ENCODE peak calls at places on chromosomes 3 and 15, in seven cellular contexts. N is Peyer's patch, T is heart right ventricle, H is colonic mucosa, L is right lobe of liver, U is tibial nerve, S is uterus. E is an unnamed sample.
A peak's percentile ranks its signal among the peaks of the same experiment; 100 is the strongest.

GRCh38 chr3:22172964-22173363 is 422.0 kb upstream of the ZNF385D start:
- DNase-seq in H (no peak), S (no peak), N (no peak), L (no peak), U (no peak), T (no peak), E (no peak)

GRCh38 chr15:64379216-64379960 is 1.9 kb downstream of the PCLAF start:
- DNase-seq in N (no peak), L (no peak), H (no peak), U (no peak), S (no peak), T (no peak), E (no peak)

GRCh38 chr3:114498779-114499370 is 205.0 kb downstream of the TIGIT start:
- DNase-seq in L (no peak), T (no peak), U (no peak), H (no peak), S (no peak), N (no peak), E (no peak)

GRCh38 chr15:62469874-62470688 is 305.0 kb upstream of the C2CD4B start:
- DNase-seq in T (peak; percentile 40), N (no peak), L (no peak), U (peak; percentile 18), H (no peak), S (peak; percentile 59), E (no peak)

GRCh38 chr3:136120373-136121348 is 75.5 kb downstream of the MSL2 start:
- DNase-seq in L (no peak), N (no peak), S (no peak), H (no peak), T (no peak), U (no peak), E (no peak)

GRCh38 chr3:187014417-187014864 is 84.1 kb downstream of the ST6GAL1 start:
- DNase-seq in N (peak; percentile 43), S (no peak), U (no peak), T (no peak), L (no peak), H (peak; percentile 17), E (no peak)

GRCh38 chr3:71905426-71905825 is 120.5 kb upstream of the PROK2 start:
- DNase-seq in H (no peak), U (no peak), N (no peak), T (no peak), S (no peak), L (no peak), E (peak; percentile 80)

GRCh38 chr3:148126962-148127361 is 570.7 kb upstream of the AGTR1 start:
- DNase-seq in S (no peak), U (no peak), N (no peak), H (no peak), T (no peak), L (no peak), E (no peak)

GRCh38 chr15:31511707-31512310 is 185.2 kb downstream of the KLF13 start:
- DNase-seq in L (peak; percentile 5), U (no peak), T (no peak), H (no peak), N (no peak), S (no peak), E (no peak)

GRCh38 chr15:81098884-81099601 is 35.0 kb upstream of the CFAP161 start:
- DNase-seq in U (no peak), N (peak; percentile 46), H (no peak), T (peak; percentile 44), L (no peak), S (peak; percentile 62), E (peak; percentile 75)

GRCh38 chr15:79032656-79033055 is 57.9 kb downstream of the RASGRF1 start:
- DNase-seq in T (no peak), U (no peak), S (no peak), N (no peak), L (no peak), H (no peak), E (no peak)

GRCh38 chr3:15942936-15943335 is 145.2 kb upstream of the ANKRD28 start:
- DNase-seq in U (no peak), L (no peak), T (no peak), N (no peak), H (no peak), S (no peak), E (no peak)

GRCh38 chr3:151403246-151403645 is 18.7 kb upstream of the P2RY12 start:
- DNase-seq in L (no peak), N (no peak), U (no peak), T (no peak), H (no peak), S (no peak), E (no peak)

GRCh38 chr3:18716821-18717220 is 291.7 kb upstream of the SATB1 start:
- DNase-seq in U (no peak), L (no peak), T (no peak), S (no peak), N (no peak), H (no peak), E (no peak)

GRCh38 chr3:191327526-191327925 is 1.7 kb upstream of the CCDC50 start:
- DNase-seq in H (no peak), U (no peak), S (no peak), N (no peak), T (no peak), L (no peak), E (no peak)

GRCh38 chr3:10334042-10334441 is 13.1 kb upstream of the SEC13 start:
- DNase-seq in S (no peak), T (no peak), H (no peak), U (no peak), L (no peak), N (no peak), E (peak; percentile 56)

GRCh38 chr15:61069369-61070075 is 159.6 kb downstream of the RORA start:
- DNase-seq in H (no peak), S (no peak), T (no peak), U (no peak), L (no peak), N (no peak), E (no peak)

GRCh38 chr3:13072239-13073041 is 789 bp downstream of the IQSEC1 start:
- DNase-seq in L (no peak), S (no peak), H (no peak), N (peak; percentile 81), T (peak; percentile 70), U (no peak), E (peak; percentile 90)

GRCh38 chr15:101500865-101501551 is 11.5 kb upstream of the PCSK6 start:
- DNase-seq in N (no peak), L (peak; percentile 69), T (no peak), H (no peak), S (no peak), U (no peak), E (no peak)

GRCh38 chr3:192482809-192483208 is 244.5 kb downstream of the FGF12 start:
- DNase-seq in S (no peak), T (no peak), N (no peak), L (no peak), H (no peak), U (no peak), E (no peak)
- H3K4me3 ChIP-seq in S (no peak overlapping the region), T (no peak overlapping the region), N (no peak overlapping the region), L (no peak overlapping the region), H (no peak overlapping the region), U (no peak overlapping the region), E (no peak overlapping the region)

GRCh38 chr3:29348311-29348710 is 67.4 kb downstream of the RBMS3 start:
- DNase-seq in L (no peak), U (no peak), S (no peak), H (no peak), T (no peak), N (no peak), E (no peak)

GRCh38 chr3:29349049-29349448 is 68.2 kb downstream of the RBMS3 start:
- DNase-seq in H (no peak), T (no peak), N (no peak), S (no peak), U (no peak), L (no peak), E (no peak)

GRCh38 chr3:29346828-29347227 is 66.0 kb downstream of the RBMS3 start:
- DNase-seq in U (no peak), S (no peak), H (no peak), L (no peak), N (no peak), T (no peak), E (no peak)

GRCh38 chr3:29345923-29346322 is 65.1 kb downstream of the RBMS3 start:
- DNase-seq in L (no peak), U (no peak), S (no peak), T (no peak), H (no peak), N (no peak), E (no peak)

GRCh38 chr3:29347412-29347811 is 66.5 kb downstream of the RBMS3 start:
- DNase-seq in T (no peak), S (no peak), N (no peak), L (no peak), U (no peak), H (no peak), E (no peak)
- H3K27ac ChIP-seq in T (no peak overlapping the region), S (no peak overlapping the region), N (no peak overlapping the region), L (no peak overlapping the region), U (peak overlapping the region; percentile 43), H (no peak overlapping the region), E (no peak overlapping the region)

DNA sequence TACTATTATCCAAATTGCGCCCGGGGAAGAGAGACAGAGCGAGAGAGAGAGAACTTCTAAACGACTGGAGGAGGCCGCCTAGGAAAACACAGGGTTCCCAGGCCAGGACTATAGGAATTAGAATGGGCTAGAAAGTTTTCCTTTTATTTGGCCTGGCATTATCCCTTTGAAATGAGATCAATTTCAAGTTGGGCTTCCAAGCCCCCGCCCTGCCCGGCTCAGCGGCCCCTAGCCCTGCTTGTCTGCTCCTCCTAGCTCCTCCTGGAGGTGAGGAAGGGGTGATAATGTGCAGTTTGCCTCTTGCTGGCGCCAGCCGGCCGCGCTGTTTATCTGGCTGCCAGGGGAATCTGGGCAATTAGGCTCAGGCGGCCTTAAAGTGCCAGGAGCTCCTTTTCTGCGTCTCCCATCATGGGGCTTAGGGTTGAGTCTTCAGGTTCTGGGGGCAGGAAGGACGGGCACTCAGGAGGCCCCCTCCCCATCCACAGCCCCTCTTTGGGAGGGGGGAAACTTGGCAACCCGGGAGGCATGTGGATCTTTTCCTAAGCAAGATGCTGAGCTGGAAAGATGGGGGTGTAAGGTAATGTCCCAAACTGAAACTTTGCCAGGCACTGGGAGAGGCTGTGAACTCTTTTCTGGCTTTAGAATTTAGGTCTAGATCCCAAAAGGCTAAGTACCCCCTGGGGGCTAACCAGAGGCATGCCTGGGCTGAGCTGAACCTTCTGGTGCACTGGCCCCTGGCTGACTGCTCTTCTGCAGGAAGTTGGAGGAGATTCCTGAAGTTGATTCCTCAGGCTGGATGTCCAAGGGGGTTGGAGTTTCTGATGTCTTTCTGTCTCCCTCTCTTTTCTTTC is 5.5 kb downstream of the SMAD6 start:
- DNase-seq in N (peak; percentile 59), U (no peak), S (peak; percentile 61), H (peak; percentile 46), T (peak; percentile 50), L (no peak), E (no peak)
- TF ChIP-seq CTCF in N (no peak), U (no peak), S (no peak), H (no peak), T (no peak), L (no peak), E (no peak)

DNA sequence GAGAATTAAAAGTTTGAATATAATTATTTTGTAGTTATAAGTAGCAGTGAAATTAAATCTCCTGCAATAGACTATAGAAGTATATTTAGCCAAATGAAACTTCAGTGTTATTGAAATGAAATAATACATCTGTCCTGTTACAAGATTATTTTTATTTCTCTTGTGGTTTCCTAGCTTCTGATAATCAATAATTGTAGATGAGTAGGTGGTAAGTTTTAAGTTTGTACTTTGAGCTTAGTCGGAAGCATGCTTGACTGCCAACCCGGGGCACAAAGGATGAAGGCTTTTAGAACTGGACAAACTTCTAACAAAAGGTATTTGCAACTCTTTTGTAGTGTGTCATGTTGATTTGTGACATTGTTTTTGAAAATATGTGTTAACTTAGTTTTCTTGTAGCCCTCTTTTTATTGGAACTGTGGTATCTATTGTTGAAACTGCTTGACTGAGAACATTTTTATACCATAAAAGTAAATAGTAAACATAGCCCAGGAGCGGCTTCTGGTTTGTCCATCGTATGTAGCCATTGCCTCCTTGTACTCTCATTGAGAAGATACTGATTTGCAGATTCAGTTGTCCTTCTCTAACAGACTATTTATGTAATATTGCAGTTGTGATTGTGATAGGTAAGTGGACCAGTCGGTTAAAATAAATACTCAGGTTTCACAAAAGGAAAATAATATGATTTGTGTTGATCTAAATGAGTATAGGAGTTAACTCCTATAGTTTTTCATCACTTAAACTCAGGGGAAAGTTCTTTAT is 2.9 kb downstream of the CTNNB1 start:
- DNase-seq in N (no peak), U (no peak), H (no peak), T (no peak), L (no peak), S (no peak), E (no peak)
- H3K4me3 ChIP-seq in N (peak overlapping the region; percentile 94), U (no peak overlapping the region), H (no peak overlapping the region), T (peak overlapping the region; percentile 63), L (peak overlapping the region; percentile 85), S (peak overlapping the region; percentile 87), E (peak overlapping the region; percentile 81)

E was measured in spleen.